ENCODE peak calls at places on chromosomes 6 and 20, in ten cellular contexts. Y is activated gamma-delta T cell treated with Interleukin-2 at 50 U/mL for 16 hours; Z is EH; O is NCI-H1694 treated with DMSO at 0.1 percent for 48 hours; T is NCI-H1436; X is adrenal gland; C is central memory CD8-positive, alpha-beta T cell; E is endothelial cell; S is activated CD8-positive, alpha-beta T cell treated with anti-CD3 and anti-CD28 coated beads for 36 hours; V is NCI-H524. G is an unnamed sample.

GRCh38 chr20:24609757-24610156 is 140.3 kb downstream of the SYNDIG1 start:
- DNase-seq in Y (no peak), Z (peak), O (no peak), T (no peak), X (no peak), C (no peak), E (no peak), S (no peak), V (no peak), G (no peak)

GRCh38 chr6:89487864-89488263 is 54.9 kb downstream of the ANKRD6 start:
- DNase-seq in Y (no peak), Z (no peak), O (no peak), T (no peak), X (no peak), C (no peak), E (no peak), S (peak), V (no peak), G (peak)

GRCh38 chr6:111201155-111201554 is 113.9 kb downstream of the SLC16A10 start:
- DNase-seq in Y (no peak), Z (no peak), O (no peak), T (no peak), X (no peak), C (no peak), E (no peak), S (no peak), V (no peak), G (no peak)

GRCh38 chr6:156867121-156867520 is 89.9 kb downstream of the ARID1B start:
- DNase-seq in Y (no peak), Z (peak), O (no peak), T (no peak), X (no peak), C (no peak), E (peak), S (no peak), V (no peak), G (no peak)

GRCh38 chr6:90429713-90430112 is 133.1 kb upstream of the BACH2 start:
- DNase-seq in Y (no peak), Z (no peak), O (no peak), T (no peak), X (no peak), C (no peak), E (no peak), S (no peak), V (no peak), G (no peak)

GRCh38 chr20:61271273-61272221 is 19.5 kb downstream of the CDH4 start:
- DNase-seq in Y (no peak), Z (no peak), O (no peak), T (no peak), X (no peak), C (no peak), E (no peak), S (no peak), V (no peak), G (peak)

GRCh38 chr6:12230523-12230922 is 59.6 kb upstream of the EDN1 start:
- DNase-seq in Y (no peak), Z (no peak), O (no peak), T (no peak), X (no peak), C (no peak), E (no peak), S (no peak), V (no peak), G (no peak)

GRCh38 chr6:21022343-21023107 is 488.3 kb downstream of the CDKAL1 start:
- DNase-seq in Y (no peak), Z (peak), O (no peak), T (peak), X (no peak), C (no peak), E (no peak), S (no peak), V (no peak), G (peak)

GRCh38 chr6:92779758-92780157 is 639.6 kb downstream of the EPHA7 start:
- DNase-seq in Y (no peak), Z (no peak), O (peak), T (peak), X (peak), C (no peak), E (no peak), S (no peak), V (no peak), G (peak)

GRCh38 chr6:127618729-127619128 is 41.8 kb downstream of the C6orf58 start:
- DNase-seq in Y (no peak), Z (peak), O (no peak), T (no peak), X (no peak), C (no peak), E (no peak), S (no peak), V (no peak), G (no peak)

GRCh38 chr6:43368517-43369160 is 808 bp downstream of the ZNF318 start:
- DNase-seq in Y (no peak), Z (peak), O (no peak), T (peak), X (peak), C (no peak), E (peak), S (no peak), V (peak), G (peak)

GRCh38 chr20:35048739-35049138 is 43.9 kb downstream of the TRPC4AP start:
- DNase-seq in Y (no peak), Z (no peak), O (no peak), T (no peak), X (no peak), C (no peak), E (no peak), S (no peak), V (no peak), G (no peak)

GRCh38 chr6:127297502-127298070 is 30.9 kb downstream of the RNF146 start:
- DNase-seq in Y (no peak), Z (no peak), O (no peak), T (no peak), X (no peak), C (no peak), E (no peak), S (no peak), V (no peak), G (peak)

GRCh38 chr6:113412589-113413367 is 444.4 kb upstream of the MARCKS start:
- DNase-seq in Y (no peak), Z (peak), O (no peak), T (no peak), X (no peak), C (no peak), E (no peak), S (no peak), V (no peak), G (no peak)

GRCh38 chr20:13533946-13534345 is 104.8 kb downstream of the TASP1 start:
- DNase-seq in Y (no peak), Z (peak), O (no peak), T (no peak), X (no peak), C (no peak), E (no peak), S (no peak), V (no peak), G (no peak)

GRCh38 chr20:5821627-5822215 is 71.5 kb downstream of the SHLD1 start:
- DNase-seq in Y (no peak), Z (no peak), O (no peak), T (no peak), X (peak), C (no peak), E (no peak), S (no peak), V (no peak), G (no peak)

GRCh38 chr6:159654483-159655098 is 38.5 kb downstream of the SOD2 start:
- DNase-seq in Y (no peak), Z (peak), O (peak), T (peak), X (no peak), C (no peak), E (no peak), S (no peak), V (peak), G (peak)

GRCh38 chr20:58612021-58612700 is 38.9 kb upstream of the STX16 start:
- DNase-seq in Y (no peak), Z (no peak), O (no peak), T (no peak), X (no peak), C (no peak), E (no peak), S (no peak), V (no peak), G (no peak)

GRCh38 chr6:159899994-159900745 is 9.4 kb downstream of the MAS1 start:
- DNase-seq in Y (no peak), Z (peak), O (no peak), T (no peak), X (no peak), C (no peak), E (no peak), S (no peak), V (no peak), G (no peak)

GRCh38 chr6:132742495-132742894 is 15.2 kb downstream of the VNN2 start:
- DNase-seq in Y (no peak), Z (no peak), O (no peak), T (no peak), X (no peak), C (no peak), E (no peak), S (no peak), V (no peak), G (no peak)

GRCh38 chr6:95203153-95203754 is 374.1 kb upstream of the MANEA start:
- DNase-seq in Y (no peak), Z (peak), O (peak), T (peak), X (peak), C (no peak), E (peak), S (peak), V (peak), G (peak)

GRCh38 chr6:159170999-159171712 is 2.0 kb downstream of the FNDC1 start:
- DNase-seq in Y (no peak), Z (peak), O (no peak), T (no peak), X (peak), C (no peak), E (no peak), S (no peak), V (no peak), G (peak)

GRCh38 chr6:41682497-41682961 is 44.3 kb downstream of the MDFI start:
- DNase-seq in Y (no peak), Z (no peak), O (no peak), T (no peak), X (peak), C (no peak), E (no peak), S (no peak), V (no peak), G (no peak)

GRCh38 chr6:4815584-4815983 is 39.4 kb downstream of the CDYL start:
- DNase-seq in Y (no peak), Z (no peak), O (no peak), T (no peak), X (no peak), C (no peak), E (no peak), S (no peak), V (no peak), G (no peak)

GRCh38 chr6:4360920-4361319 is 225.5 kb upstream of the ECI2 start:
- DNase-seq in Y (no peak), Z (no peak), O (no peak), T (no peak), X (no peak), C (no peak), E (no peak), S (no peak), V (no peak), G (no peak)

GRCh38 chr6:99350573-99350972 is 1.1 kb upstream of the FAXC start:
- DNase-seq in Y (no peak), Z (no peak), O (no peak), T (no peak), X (no peak), C (no peak), E (no peak), S (no peak), V (no peak), G (peak)

GRCh38 chr6:148069256-148069655 is 273.4 kb upstream of the SASH1 start:
- DNase-seq in Y (no peak), Z (peak), O (no peak), T (no peak), X (no peak), C (no peak), E (no peak), S (no peak), V (no peak), G (no peak)

GRCh38 chr6:155327326-155328073 is 13.2 kb upstream of the TFB1M start:
- DNase-seq in Y (peak), Z (peak), O (peak), T (peak), X (peak), C (peak), E (peak), S (peak), V (peak), G (peak)

GRCh38 chr6:74671558-74672025 is 534.3 kb downstream of the COL12A1 start:
- DNase-seq in Y (no peak), Z (peak), O (no peak), T (no peak), X (no peak), C (no peak), E (no peak), S (no peak), V (no peak), G (no peak)

GRCh38 chr20:56414842-56415765 is 3.0 kb downstream of the CASS4 start:
- DNase-seq in Y (peak), Z (peak), O (no peak), T (no peak), X (no peak), C (no peak), E (no peak), S (peak), V (no peak), G (no peak)

GRCh38 chr20:45892049-45892816 is 1.1 kb downstream of the CTSA start:
- DNase-seq in Y (no peak), Z (peak), O (no peak), T (no peak), X (peak), C (no peak), E (no peak), S (no peak), V (no peak), G (peak)

GRCh38 chr6:64504509-64504908 is 868.9 kb downstream of the PHF3 start:
- DNase-seq in Y (no peak), Z (no peak), O (no peak), T (no peak), X (no peak), C (no peak), E (no peak), S (no peak), V (no peak), G (peak)

GRCh38 chr6:149771925-149772324 is 22.4 kb downstream of the PCMT1 start:
- DNase-seq in Y (no peak), Z (no peak), O (no peak), T (no peak), X (no peak), C (no peak), E (no peak), S (no peak), V (no peak), G (no peak)

GRCh38 chr6:54085526-54085925 is 25.7 kb upstream of the MLIP start:
- DNase-seq in Y (no peak), Z (peak), O (no peak), T (no peak), X (peak), C (no peak), E (no peak), S (no peak), V (no peak), G (no peak)

G was measured in hepatocyte.